ENCODE peak calls at places on chromosomes 7 and 10, in six cellular contexts. One of them, this sample, is unnamed.

GRCh38 chr10:11863353-11864105 is 40.4 kb downstream of the PROSER2 start:
- DNase-seq in H9: no peak
- DNase-seq in DMS79 treated with DMSO at 0.1 percent for 48 hours: peak
- DNase-seq in T-helper 17 cell: no peak
- DNase-seq in CD4-positive, alpha-beta T cell: no peak
- DNase-seq in iris pigment epithelial cell: no peak
- DNase-seq in this sample: no peak

GRCh38 chr10:16520900-16521299 is 779 bp downstream of the C1QL3 start:
- DNase-seq in H9: peak
- DNase-seq in T-helper 17 cell: no peak
- DNase-seq in DMS79 treated with DMSO at 0.1 percent for 48 hours: no peak
- DNase-seq in iris pigment epithelial cell: peak
- DNase-seq in CD4-positive, alpha-beta T cell: peak
- DNase-seq in this sample: no peak

GRCh38 chr10:60238408-60239100 is 151.1 kb downstream of the ANK3 start:
- DNase-seq in iris pigment epithelial cell: peak
- DNase-seq in H9: peak
- DNase-seq in T-helper 17 cell: no peak
- DNase-seq in DMS79 treated with DMSO at 0.1 percent for 48 hours: no peak
- DNase-seq in CD4-positive, alpha-beta T cell: no peak
- DNase-seq in this sample: no peak

GRCh38 chr7:126401918-126402317 is 850.8 kb downstream of the GRM8 start:
- DNase-seq in T-helper 17 cell: no peak
- DNase-seq in H9: no peak
- DNase-seq in DMS79 treated with DMSO at 0.1 percent for 48 hours: no peak
- DNase-seq in CD4-positive, alpha-beta T cell: no peak
- DNase-seq in iris pigment epithelial cell: no peak
- DNase-seq in this sample: no peak

GRCh38 chr7:18289801-18290200 is 205.7 kb upstream of the HDAC9 start:
- DNase-seq in H9: no peak
- DNase-seq in DMS79 treated with DMSO at 0.1 percent for 48 hours: no peak
- DNase-seq in T-helper 17 cell: no peak
- DNase-seq in iris pigment epithelial cell: no peak
- DNase-seq in CD4-positive, alpha-beta T cell: no peak
- DNase-seq in this sample: no peak

GRCh38 chr10:102813734-102814455 is 23.3 kb downstream of the CYP17A1 start:
- DNase-seq in iris pigment epithelial cell: peak
- DNase-seq in DMS79 treated with DMSO at 0.1 percent for 48 hours: no peak
- DNase-seq in H9: no peak
- DNase-seq in T-helper 17 cell: no peak
- DNase-seq in CD4-positive, alpha-beta T cell: no peak
- DNase-seq in this sample: no peak

GRCh38 chr10:14681305-14681704 is 93.4 kb downstream of the FAM107B start:
- DNase-seq in T-helper 17 cell: no peak
- DNase-seq in DMS79 treated with DMSO at 0.1 percent for 48 hours: no peak
- DNase-seq in iris pigment epithelial cell: no peak
- DNase-seq in H9: no peak
- DNase-seq in CD4-positive, alpha-beta T cell: no peak
- DNase-seq in this sample: no peak

GRCh38 chr10:26555719-26556368 is 117.7 kb downstream of the APBB1IP start:
- DNase-seq in T-helper 17 cell: no peak
- DNase-seq in DMS79 treated with DMSO at 0.1 percent for 48 hours: peak
- DNase-seq in CD4-positive, alpha-beta T cell: no peak
- DNase-seq in iris pigment epithelial cell: peak
- DNase-seq in H9: no peak
- DNase-seq in this sample: no peak

GRCh38 chr7:43648725-43649406 is 66.0 kb downstream of the STK17A start:
- DNase-seq in iris pigment epithelial cell: peak
- DNase-seq in T-helper 17 cell: peak
- DNase-seq in H9: no peak
- DNase-seq in DMS79 treated with DMSO at 0.1 percent for 48 hours: peak
- DNase-seq in CD4-positive, alpha-beta T cell: peak
- DNase-seq in this sample: no peak

GRCh38 chr7:155002411-155003214 is at the start of gene PAXIP1:
- DNase-seq in T-helper 17 cell: no peak
- DNase-seq in CD4-positive, alpha-beta T cell: peak
- DNase-seq in iris pigment epithelial cell: peak
- DNase-seq in DMS79 treated with DMSO at 0.1 percent for 48 hours: peak
- DNase-seq in H9: peak
- DNase-seq in this sample: peak